ENCODE peak calls at places on chromosomes 13 and 19, in ten cellular contexts. One of them, this sample, is unnamed.

GRCh38 chr13:99959538-99960230 is 11.9 kb downstream of the ZIC5 start:
- DNase-seq in GM12865: no peak
- DNase-seq in breast epithelium: no peak
- DNase-seq in colonic mucosa: no peak
- DNase-seq in neural progenitor cell: peak; percentile 68
- DNase-seq in CD8-positive, alpha-beta T cell: no peak
- DNase-seq in transverse colon: no peak
- DNase-seq in HFF-Myc: no peak
- DNase-seq in tibial nerve: no peak
- DNase-seq in mammary epithelial cell: peak; percentile 23
- DNase-seq in this sample: no peak

GRCh38 chr13:31214379-31214778 is 14.6 kb downstream of the B3GLCT start:
- DNase-seq in GM12865: no peak
- DNase-seq in breast epithelium: no peak
- DNase-seq in colonic mucosa: no peak
- DNase-seq in neural progenitor cell: no peak
- DNase-seq in CD8-positive, alpha-beta T cell: no peak
- DNase-seq in transverse colon: no peak
- DNase-seq in HFF-Myc: no peak
- DNase-seq in tibial nerve: no peak
- DNase-seq in mammary epithelial cell: no peak
- DNase-seq in this sample: no peak

GRCh38 chr13:97067342-97067895 is 73.1 kb upstream of the OXGR1 start:
- DNase-seq in GM12865: no peak
- DNase-seq in breast epithelium: no peak
- DNase-seq in colonic mucosa: no peak
- DNase-seq in neural progenitor cell: no peak
- DNase-seq in CD8-positive, alpha-beta T cell: no peak
- DNase-seq in transverse colon: no peak
- DNase-seq in HFF-Myc: no peak
- DNase-seq in tibial nerve: no peak
- DNase-seq in mammary epithelial cell: no peak
- DNase-seq in this sample: no peak

GRCh38 chr13:78604782-78605611 is 1.6 kb upstream of the POU4F1 start:
- DNase-seq in GM12865: no peak
- DNase-seq in breast epithelium: no peak
- DNase-seq in colonic mucosa: no peak
- DNase-seq in neural progenitor cell: peak; percentile 67
- DNase-seq in CD8-positive, alpha-beta T cell: no peak
- DNase-seq in transverse colon: no peak
- DNase-seq in HFF-Myc: no peak
- DNase-seq in tibial nerve: no peak
- DNase-seq in mammary epithelial cell: peak; percentile 36
- DNase-seq in this sample: no peak

GRCh38 chr13:105107781-105108180 is 1427.7 kb downstream of the EFNB2 start:
- DNase-seq in GM12865: no peak
- DNase-seq in breast epithelium: no peak
- DNase-seq in colonic mucosa: no peak
- DNase-seq in neural progenitor cell: no peak
- DNase-seq in CD8-positive, alpha-beta T cell: no peak
- DNase-seq in transverse colon: no peak
- DNase-seq in HFF-Myc: no peak
- DNase-seq in tibial nerve: no peak
- DNase-seq in mammary epithelial cell: no peak
- DNase-seq in this sample: no peak

GRCh38 chr13:73304442-73304841 is 245.6 kb downstream of the KLF5 start:
- DNase-seq in GM12865: no peak
- DNase-seq in breast epithelium: no peak
- DNase-seq in colonic mucosa: no peak
- DNase-seq in neural progenitor cell: no peak
- DNase-seq in CD8-positive, alpha-beta T cell: no peak
- DNase-seq in transverse colon: no peak
- DNase-seq in HFF-Myc: no peak
- DNase-seq in tibial nerve: no peak
- DNase-seq in mammary epithelial cell: no peak
- DNase-seq in this sample: no peak

GRCh38 chr13:61508936-61509335 is 93.3 kb upstream of the PCDH20 start:
- DNase-seq in GM12865: no peak
- DNase-seq in breast epithelium: no peak
- DNase-seq in colonic mucosa: no peak
- DNase-seq in neural progenitor cell: no peak
- DNase-seq in CD8-positive, alpha-beta T cell: no peak
- DNase-seq in transverse colon: no peak
- DNase-seq in HFF-Myc: no peak
- DNase-seq in tibial nerve: no peak
- DNase-seq in mammary epithelial cell: no peak
- DNase-seq in this sample: no peak

GRCh38 chr19:45999653-46000121 is 4.4 kb downstream of the CCDC61 start:
- DNase-seq in GM12865: no peak
- DNase-seq in breast epithelium: no peak
- DNase-seq in colonic mucosa: no peak
- DNase-seq in neural progenitor cell: peak; percentile 78
- DNase-seq in CD8-positive, alpha-beta T cell: no peak
- DNase-seq in transverse colon: no peak
- DNase-seq in HFF-Myc: no peak
- DNase-seq in tibial nerve: no peak
- DNase-seq in mammary epithelial cell: no peak
- DNase-seq in this sample: no peak

GRCh38 chr13:69155136-69155535 is 952.5 kb upstream of the ATXN8OS start:
- DNase-seq in GM12865: no peak
- DNase-seq in breast epithelium: no peak
- DNase-seq in colonic mucosa: no peak
- DNase-seq in neural progenitor cell: no peak
- DNase-seq in CD8-positive, alpha-beta T cell: no peak
- DNase-seq in transverse colon: no peak
- DNase-seq in HFF-Myc: no peak
- DNase-seq in tibial nerve: no peak
- DNase-seq in mammary epithelial cell: no peak
- DNase-seq in this sample: no peak

GRCh38 chr19:50248413-50248812 is 45.0 kb downstream of the MYH14 start:
- DNase-seq in GM12865: no peak
- DNase-seq in breast epithelium: no peak
- DNase-seq in colonic mucosa: no peak
- DNase-seq in neural progenitor cell: no peak
- DNase-seq in CD8-positive, alpha-beta T cell: no peak
- DNase-seq in transverse colon: no peak
- DNase-seq in HFF-Myc: no peak
- DNase-seq in tibial nerve: no peak
- DNase-seq in mammary epithelial cell: no peak
- DNase-seq in this sample: no peak

DNA sequence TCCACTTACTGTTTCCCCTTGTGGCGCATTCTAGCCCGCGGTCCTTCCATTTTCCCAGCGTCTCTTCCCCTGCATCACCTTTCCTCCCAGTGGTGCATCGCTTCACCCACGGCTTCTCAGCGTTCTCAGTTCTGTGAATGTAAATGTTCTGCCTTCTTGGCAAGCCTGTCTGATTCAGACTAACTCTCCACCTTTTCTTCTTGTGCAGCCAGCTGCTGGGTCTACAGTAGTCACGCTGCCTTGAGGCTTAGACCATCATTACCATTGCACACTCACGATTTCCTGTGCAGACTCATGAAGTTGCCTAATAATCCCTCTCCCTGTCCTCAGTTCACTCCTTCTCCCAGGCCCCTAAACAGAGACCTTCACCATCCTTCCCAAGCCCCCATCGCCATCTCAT is 75.0 kb downstream of the DHRS12 start:
- DNase-seq in GM12865: no peak
- DNase-seq in breast epithelium: no peak
- DNase-seq in colonic mucosa: no peak
- DNase-seq in neural progenitor cell: no peak
- DNase-seq in CD8-positive, alpha-beta T cell: no peak
- DNase-seq in transverse colon: no peak
- DNase-seq in HFF-Myc: no peak
- DNase-seq in tibial nerve: no peak
- DNase-seq in mammary epithelial cell: peak; percentile 46
- DNase-seq in this sample: no peak
- TF ChIP-seq CTCF in GM12865: no peak
- TF ChIP-seq CTCF in breast epithelium: no peak
- TF ChIP-seq CTCF in colonic mucosa: no peak
- TF ChIP-seq CTCF in neural progenitor cell: no peak
- TF ChIP-seq CTCF in CD8-positive, alpha-beta T cell: no peak
- TF ChIP-seq CTCF in transverse colon: no peak
- TF ChIP-seq CTCF in HFF-Myc: no peak
- TF ChIP-seq CTCF in tibial nerve: no peak
- TF ChIP-seq CTCF in mammary epithelial cell: no peak
- TF ChIP-seq CTCF in this sample: no peak

GRCh38 chr19:39003188-39003587 is 27.6 kb upstream of the FBXO17 start:
- DNase-seq in GM12865: no peak
- DNase-seq in breast epithelium: no peak
- DNase-seq in colonic mucosa: no peak
- DNase-seq in neural progenitor cell: no peak
- DNase-seq in CD8-positive, alpha-beta T cell: no peak
- DNase-seq in transverse colon: no peak
- DNase-seq in HFF-Myc: no peak
- DNase-seq in tibial nerve: no peak
- DNase-seq in mammary epithelial cell: no peak
- DNase-seq in this sample: no peak

GRCh38 chr19:39004403-39004802 is 27.9 kb downstream of the FBXO27 start:
- DNase-seq in GM12865: no peak
- DNase-seq in breast epithelium: no peak
- DNase-seq in colonic mucosa: no peak
- DNase-seq in neural progenitor cell: no peak
- DNase-seq in CD8-positive, alpha-beta T cell: no peak
- DNase-seq in transverse colon: no peak
- DNase-seq in HFF-Myc: no peak
- DNase-seq in tibial nerve: no peak
- DNase-seq in mammary epithelial cell: no peak
- DNase-seq in this sample: no peak

DNA sequence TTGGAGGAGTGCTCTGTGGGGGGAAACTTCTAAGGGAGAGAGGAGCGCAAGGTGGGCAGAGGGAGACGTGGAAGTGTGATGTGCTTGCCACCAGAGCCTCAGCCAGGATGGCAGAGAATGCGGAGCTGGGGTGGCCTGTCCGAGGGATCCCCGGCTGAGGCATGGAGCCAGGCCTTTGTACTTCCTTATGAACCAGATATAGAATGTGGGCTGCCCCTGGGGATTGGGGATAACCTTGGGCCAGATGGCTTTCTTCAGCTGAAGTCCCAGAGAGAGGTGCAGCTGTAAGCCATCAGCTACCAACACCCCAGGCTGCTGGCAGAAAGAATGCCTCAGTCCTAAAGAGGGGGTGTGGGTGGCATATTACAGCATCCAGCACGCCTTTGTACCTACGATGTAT is 25.5 kb upstream of the FBXO17 start:
- DNase-seq in GM12865: no peak
- DNase-seq in breast epithelium: no peak
- DNase-seq in colonic mucosa: no peak
- DNase-seq in neural progenitor cell: no peak
- DNase-seq in CD8-positive, alpha-beta T cell: no peak
- DNase-seq in transverse colon: no peak
- DNase-seq in HFF-Myc: no peak
- DNase-seq in tibial nerve: no peak
- DNase-seq in mammary epithelial cell: no peak
- DNase-seq in this sample: no peak
- H3K4me3 ChIP-seq in GM12865: no peak overlapping the region
- H3K4me3 ChIP-seq in breast epithelium: no peak overlapping the region
- H3K4me3 ChIP-seq in colonic mucosa: no peak overlapping the region
- H3K4me3 ChIP-seq in neural progenitor cell: no peak overlapping the region
- H3K4me3 ChIP-seq in CD8-positive, alpha-beta T cell: no peak overlapping the region
- H3K4me3 ChIP-seq in transverse colon: no peak overlapping the region
- H3K4me3 ChIP-seq in HFF-Myc: no peak overlapping the region
- H3K4me3 ChIP-seq in tibial nerve: no peak overlapping the region
- H3K4me3 ChIP-seq in mammary epithelial cell: no peak overlapping the region
- H3K4me3 ChIP-seq in this sample: no peak overlapping the region

GRCh38 chr13:25701304-25701703 is 329.5 kb downstream of the ATP8A2 start:
- DNase-seq in GM12865: no peak
- DNase-seq in breast epithelium: no peak
- DNase-seq in colonic mucosa: no peak
- DNase-seq in neural progenitor cell: no peak
- DNase-seq in CD8-positive, alpha-beta T cell: no peak
- DNase-seq in transverse colon: no peak
- DNase-seq in HFF-Myc: no peak
- DNase-seq in tibial nerve: no peak
- DNase-seq in mammary epithelial cell: no peak
- DNase-seq in this sample: no peak

GRCh38 chr13:25699600-25699999 is 327.8 kb downstream of the ATP8A2 start:
- DNase-seq in GM12865: no peak
- DNase-seq in breast epithelium: no peak
- DNase-seq in colonic mucosa: no peak
- DNase-seq in neural progenitor cell: no peak
- DNase-seq in CD8-positive, alpha-beta T cell: no peak
- DNase-seq in transverse colon: no peak
- DNase-seq in HFF-Myc: no peak
- DNase-seq in tibial nerve: no peak
- DNase-seq in mammary epithelial cell: no peak
- DNase-seq in this sample: no peak

DNA sequence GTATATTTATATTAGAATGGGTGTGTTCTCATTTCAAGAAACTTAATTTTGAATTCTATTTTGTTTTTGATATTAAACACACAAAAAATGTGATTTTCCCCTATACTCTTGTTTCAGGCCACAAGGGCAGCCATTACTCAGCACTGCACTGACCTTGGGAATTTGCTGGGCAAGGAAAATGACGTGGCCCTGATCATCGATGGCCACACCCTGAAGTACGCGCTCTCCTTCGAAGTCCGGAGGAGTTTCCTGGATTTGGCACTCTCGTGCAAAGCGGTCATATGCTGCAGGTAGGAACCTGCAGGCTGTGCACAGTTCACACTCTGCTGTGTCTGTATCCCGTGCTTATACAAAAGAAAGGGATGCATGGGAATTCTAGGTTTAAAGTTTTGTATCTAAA is 327.3 kb downstream of the ATP8A2 start:
- DNase-seq in GM12865: no peak
- DNase-seq in breast epithelium: no peak
- DNase-seq in colonic mucosa: no peak
- DNase-seq in neural progenitor cell: no peak
- DNase-seq in CD8-positive, alpha-beta T cell: no peak
- DNase-seq in transverse colon: no peak
- DNase-seq in HFF-Myc: no peak
- DNase-seq in tibial nerve: no peak
- DNase-seq in mammary epithelial cell: no peak
- DNase-seq in this sample: no peak
- TF ChIP-seq CTCF in GM12865: no peak
- TF ChIP-seq CTCF in breast epithelium: no peak
- TF ChIP-seq CTCF in colonic mucosa: no peak
- TF ChIP-seq CTCF in neural progenitor cell: no peak
- TF ChIP-seq CTCF in CD8-positive, alpha-beta T cell: no peak
- TF ChIP-seq CTCF in transverse colon: no peak
- TF ChIP-seq CTCF in HFF-Myc: no peak
- TF ChIP-seq CTCF in tibial nerve: no peak
- TF ChIP-seq CTCF in mammary epithelial cell: no peak
- TF ChIP-seq CTCF in this sample: no peak

DNA sequence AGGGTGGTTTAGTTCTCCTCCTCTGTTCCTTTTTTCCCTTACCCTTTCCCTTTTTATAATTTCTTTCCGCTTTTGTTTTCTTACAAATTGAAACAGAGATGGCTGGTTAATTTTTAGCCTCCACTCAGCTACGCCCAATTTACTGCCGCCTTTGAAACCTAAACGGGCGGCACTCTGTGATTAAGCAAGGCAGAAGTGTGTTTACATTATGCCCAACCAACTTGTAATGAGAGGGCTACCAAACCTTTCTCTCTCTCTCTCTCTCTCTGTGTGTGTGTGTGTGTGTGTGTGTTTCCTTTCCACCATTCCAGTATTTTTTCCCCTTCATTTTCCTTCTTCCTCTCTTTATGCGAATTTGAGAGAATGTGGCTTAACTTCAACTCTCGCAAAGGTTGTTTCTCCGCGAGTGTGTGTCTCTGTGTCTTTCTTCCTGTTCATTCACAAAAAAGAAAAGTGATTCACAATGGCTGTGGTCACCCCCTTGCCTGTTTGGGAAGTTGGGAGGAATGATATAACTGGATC is 31.3 kb downstream of the NFIX start:
- DNase-seq in GM12865: no peak
- DNase-seq in breast epithelium: no peak
- DNase-seq in colonic mucosa: peak; percentile 74
- DNase-seq in neural progenitor cell: no peak
- DNase-seq in CD8-positive, alpha-beta T cell: no peak
- DNase-seq in transverse colon: peak; percentile 66
- DNase-seq in HFF-Myc: no peak
- DNase-seq in tibial nerve: no peak
- DNase-seq in mammary epithelial cell: peak; percentile 67
- DNase-seq in this sample: no peak
- H3K4me3 ChIP-seq in GM12865: no peak overlapping the region
- H3K4me3 ChIP-seq in breast epithelium: peak overlapping the region; percentile 53
- H3K4me3 ChIP-seq in colonic mucosa: peak overlapping the region; percentile 25
- H3K4me3 ChIP-seq in neural progenitor cell: no peak overlapping the region
- H3K4me3 ChIP-seq in CD8-positive, alpha-beta T cell: no peak overlapping the region
- H3K4me3 ChIP-seq in transverse colon: peak overlapping the region; percentile 32
- H3K4me3 ChIP-seq in HFF-Myc: peak overlapping the region; percentile 53
- H3K4me3 ChIP-seq in tibial nerve: no peak overlapping the region
- H3K4me3 ChIP-seq in mammary epithelial cell: peak overlapping the region; percentile 69
- H3K4me3 ChIP-seq in this sample: no peak overlapping the region